ENCODE peak calls at places on chromosomes 2 and 18, in five cellular contexts. X is adrenal gland, T is heart right ventricle, K is nephron progenitor cell, R is tibial nerve. V is an unnamed sample.

GRCh38 chr18:12005542-12006487 is 24.5 kb downstream of the IMPA2 start:
- DNase-seq in X (no peak), T (no peak), K (no peak), R (no peak), V (no peak)

GRCh38 chr2:17781482-17781881 is 27.5 kb downstream of the GEN1 start:
- DNase-seq in X (no peak), T (no peak), K (no peak), R (no peak), V (no peak)

GRCh38 chr2:23286765-23287155 is 98.2 kb upstream of the KLHL29 start:
- DNase-seq in X (peak), T (peak), K (no peak), R (peak), V (no peak)

GRCh38 chr2:177596866-177597265 is 204.3 kb downstream of the AGPS start:
- DNase-seq in X (no peak), T (no peak), K (no peak), R (no peak), V (no peak)

GRCh38 chr2:231305221-231305620 is 90.3 kb upstream of the B3GNT7 start:
- DNase-seq in X (no peak), T (no peak), K (no peak), R (no peak), V (no peak)

GRCh38 chr18:55794288-55795052 is 206.5 kb upstream of the TCF4 start:
- DNase-seq in X (no peak), T (no peak), K (no peak), R (no peak), V (no peak)

GRCh38 chr2:239225921-239226561 is 174.8 kb downstream of the HDAC4 start:
- DNase-seq in X (no peak), T (no peak), K (no peak), R (no peak), V (no peak)

GRCh38 chr2:157176602-157177001 is 80.9 kb upstream of the GALNT5 start:
- DNase-seq in X (no peak), T (no peak), K (no peak), R (no peak), V (no peak)

GRCh38 chr18:50162486-50163304 is 32.3 kb downstream of the MYO5B start:
- DNase-seq in X (no peak), T (no peak), K (no peak), R (no peak), V (no peak)

GRCh38 chr2:37583402-37583801 is 88.0 kb downstream of the CDC42EP3 start:
- DNase-seq in X (no peak), T (no peak), K (no peak), R (no peak), V (no peak)
- TF ChIP-seq CTCF in X (no peak), T (no peak), K (no peak), R (no peak), V (no peak)

DNA sequence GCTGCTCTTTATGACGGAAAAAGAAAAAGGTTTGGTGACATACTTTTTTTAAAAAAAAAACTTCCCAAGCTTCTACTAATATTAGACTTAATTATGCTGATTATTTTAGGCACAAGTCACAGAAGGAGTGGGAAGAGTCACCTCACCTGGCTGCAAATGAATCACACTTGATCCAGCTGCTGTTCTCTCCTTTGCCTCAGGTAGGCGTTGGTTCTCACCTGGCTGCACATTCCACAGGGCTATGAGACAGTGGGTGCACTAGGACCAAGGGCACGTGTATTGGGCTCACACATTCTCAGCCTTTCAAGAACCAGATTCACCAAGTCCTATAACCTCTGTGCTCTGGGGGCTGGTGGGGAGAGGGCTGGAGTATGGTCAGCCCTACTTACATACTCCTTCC is 93.3 kb downstream of the TGFA start:
- DNase-seq in X (no peak), T (no peak), K (no peak), R (no peak), V (no peak)
- TF ChIP-seq CTCF in X (no peak), T (no peak), K (no peak), R (no peak), V (no peak)

DNA sequence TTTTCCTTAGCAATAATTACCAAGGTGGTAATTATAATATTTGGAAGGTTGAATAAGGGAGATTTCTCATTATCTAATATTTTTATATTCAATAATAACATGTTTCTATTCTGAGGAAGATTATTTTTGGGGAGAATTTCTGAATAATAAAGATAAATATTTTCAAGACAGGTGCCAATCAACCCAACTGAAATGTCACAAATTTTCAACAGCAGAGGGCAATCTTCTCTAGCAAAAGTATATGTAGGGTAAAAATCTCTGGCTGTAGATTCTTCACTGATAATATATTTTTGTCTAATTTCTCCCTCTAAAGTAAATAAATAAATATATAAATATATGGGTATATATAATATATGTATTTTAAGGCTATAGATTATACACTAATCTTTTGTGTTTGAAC is 1187.2 kb upstream of the CRIM1 start:
- DNase-seq in X (no peak), T (no peak), K (no peak), R (no peak), V (no peak)
- TF ChIP-seq CTCF in X (no peak), T (no peak), K (no peak), R (no peak), V (no peak)

DNA sequence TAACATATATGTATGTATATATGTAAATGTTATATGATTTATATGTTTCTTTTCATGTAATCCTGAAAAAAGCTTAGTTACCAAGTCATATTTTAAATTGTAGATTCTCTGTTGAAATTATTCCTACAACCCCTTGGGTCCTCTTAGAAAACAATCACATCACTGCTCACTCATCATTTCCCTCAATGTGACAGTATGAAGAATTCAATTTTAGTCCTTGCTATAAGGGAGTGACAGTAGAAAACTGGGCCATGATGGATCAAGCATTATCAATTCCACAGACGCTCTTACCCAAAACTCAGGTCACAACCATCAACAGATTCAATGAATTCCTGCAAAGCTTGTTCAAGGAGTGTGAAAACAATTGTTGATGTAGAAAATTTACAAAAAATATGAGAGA is 1389.5 kb upstream of the ACVR2A start:
- DNase-seq in X (no peak), T (no peak), K (no peak), R (no peak), V (no peak)
- TF ChIP-seq CTCF in X (no peak), T (no peak), K (no peak), R (no peak), V (no peak)